ENCODE peak calls at places on chromosomes 16 and 17, in six cellular contexts. R is upper lobe of left lung, G is H1, P is Peyer's patch, X is A549, O is adrenal gland. K is an unnamed sample.
A peak's percentile ranks its signal among the peaks of the same experiment; 100 is the strongest.

GRCh38 chr17:15392326-15392739 is 50.9 kb upstream of the TEKT3 start:
- DNase-seq in R (no peak), G (no peak), P (peak; percentile 58), X (peak; percentile 15), O (no peak), K (no peak)

GRCh38 chr17:17890773-17891759 is 54.3 kb upstream of the SREBF1 start:
- DNase-seq in R (peak; percentile 47), G (no peak), P (peak; percentile 75), X (peak; percentile 88), O (peak; percentile 89), K (no peak)

GRCh38 chr17:44850025-44850424 is 2.3 kb downstream of the HIGD1B start:
- DNase-seq in R (no peak), G (no peak), P (no peak), X (no peak), O (no peak), K (no peak)

GRCh38 chr16:11564046-11564926 is 22.4 kb downstream of the LITAF start:
- DNase-seq in R (no peak), G (no peak), P (no peak), X (no peak), O (no peak), K (no peak)

GRCh38 chr16:27482397-27483082 is 67.2 kb downstream of the GTF3C1 start:
- DNase-seq in R (no peak), G (no peak), P (no peak), X (no peak), O (no peak), K (no peak)

GRCh38 chr17:81869221-81870154 is 1.6 kb downstream of the ARHGDIA start:
- DNase-seq in R (peak; percentile 92), G (peak; percentile 90), P (peak; percentile 66), X (peak; percentile 69), O (no peak), K (no peak)

GRCh38 chr16:27208081-27208692 is 4.9 kb downstream of the KDM8 start:
- DNase-seq in R (no peak), G (no peak), P (no peak), X (no peak), O (no peak), K (no peak)

GRCh38 chr16:82832861-82833260 is 206.1 kb downstream of the CDH13 start:
- DNase-seq in R (no peak), G (no peak), P (no peak), X (no peak), O (no peak), K (no peak)

GRCh38 chr17:33667052-33667509 is 374.0 kb upstream of the ASIC2 start:
- DNase-seq in R (no peak), G (no peak), P (no peak), X (peak; percentile 5), O (no peak), K (no peak)

GRCh38 chr16:65657051-65657450 is 535.2 kb upstream of the CDH11 start:
- DNase-seq in R (no peak), G (no peak), P (no peak), X (no peak), O (no peak), K (no peak)

GRCh38 chr17:34981538-34982241 is 1.4 kb downstream of the LIG3 start:
- DNase-seq in R (no peak), G (no peak), P (no peak), X (no peak), O (no peak), K (no peak)

GRCh38 chr17:17044846-17045561 is 2.7 kb downstream of the MPRIP start:
- DNase-seq in R (no peak), G (no peak), P (peak; percentile 52), X (peak; percentile 71), O (peak; percentile 71), K (no peak)

GRCh38 chr17:75856062-75856681 is 1.0 kb upstream of the WBP2 start:
- DNase-seq in R (no peak), G (no peak), P (no peak), X (peak; percentile 56), O (peak; percentile 67), K (no peak)

GRCh38 chr17:78885956-78886355 is 17.0 kb downstream of the CEP295NL start:
- DNase-seq in R (no peak), G (no peak), P (peak; percentile 55), X (no peak), O (no peak), K (no peak)

GRCh38 chr16:88657371-88657770 is 5.5 kb downstream of the MVD start:
- DNase-seq in R (peak; percentile 76), G (no peak), P (no peak), X (no peak), O (no peak), K (no peak)

GRCh38 chr17:73476890-73477350 is 165.1 kb upstream of the CDC42EP4 start:
- DNase-seq in R (no peak), G (no peak), P (no peak), X (no peak), O (no peak), K (no peak)

GRCh38 chr17:14201595-14201994 is 35.1 kb downstream of the CDRT15 start:
- DNase-seq in R (no peak), G (no peak), P (peak; percentile 76), X (no peak), O (no peak), K (no peak)

GRCh38 chr16:58158137-58158536 is 29.0 kb upstream of the CFAP20 start:
- DNase-seq in R (no peak), G (no peak), P (no peak), X (no peak), O (no peak), K (no peak)

GRCh38 chr17:8922451-8922850 is 43.1 kb downstream of the PIK3R5 start:
- DNase-seq in R (no peak), G (no peak), P (no peak), X (no peak), O (no peak), K (no peak)

GRCh38 chr17:43479948-43480347 is 3.8 kb upstream of the DHX8 start:
- DNase-seq in R (no peak), G (no peak), P (no peak), X (no peak), O (no peak), K (no peak)

GRCh38 chr17:43477832-43478634 is 5.7 kb upstream of the DHX8 start:
- DNase-seq in R (no peak), G (no peak), P (no peak), X (no peak), O (no peak), K (no peak)

GRCh38 chr17:43482103-43483012 is 1.4 kb upstream of the DHX8 start:
- DNase-seq in R (no peak), G (no peak), P (no peak), X (no peak), O (no peak), K (no peak)

DNA sequence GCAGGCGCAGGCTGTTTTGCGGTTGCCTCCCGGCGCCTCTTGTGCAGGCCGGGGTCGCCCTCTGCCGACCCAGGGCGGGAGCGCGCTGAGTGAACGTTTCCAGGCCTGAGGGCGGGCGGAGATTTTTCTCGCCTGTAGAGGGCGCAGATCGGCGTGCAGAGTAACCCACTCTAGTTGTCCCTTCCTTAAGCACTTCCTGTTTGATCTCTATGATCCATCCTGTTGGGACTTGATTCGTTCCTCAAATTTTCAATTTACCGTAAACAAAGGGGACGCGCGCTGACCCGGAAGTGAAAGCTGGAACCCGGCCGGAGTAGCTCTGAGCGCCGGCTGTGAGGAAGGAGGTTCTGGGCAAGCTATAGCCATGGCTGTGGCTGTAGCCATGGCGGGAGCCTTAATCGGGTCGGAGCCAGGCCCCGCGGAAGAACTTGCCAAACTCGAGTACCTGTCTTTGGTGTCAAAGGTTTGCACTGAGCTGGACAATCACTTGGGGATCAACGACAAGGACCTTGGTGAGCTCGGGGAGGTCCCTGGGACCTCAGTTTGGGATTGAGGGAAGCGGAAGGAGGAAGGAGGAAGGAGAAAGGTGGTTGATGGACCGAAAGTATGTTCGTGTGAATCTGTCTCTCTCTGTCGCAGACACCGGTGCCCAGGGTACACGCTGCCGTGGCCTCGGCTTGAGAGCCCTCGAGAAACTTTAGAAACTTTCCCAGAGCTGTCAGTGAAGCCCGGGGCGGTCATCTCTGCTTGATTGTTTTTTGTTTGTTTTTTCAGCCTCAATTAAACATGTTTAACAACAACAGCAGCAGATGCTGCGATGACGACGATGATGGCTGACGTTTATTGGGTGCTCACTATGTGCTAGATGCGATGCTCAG is at the start of gene DHX8:
- DNase-seq in R (peak; percentile 98), G (peak; percentile 99), P (peak; percentile 99), X (peak; percentile 100), O (peak; percentile 99), K (peak; percentile 88)
- TF ChIP-seq POLR2A in R (no peak), G (peak; percentile 94), P (peak; percentile 71), X (peak; percentile 88), O (peak; percentile 76), K (no peak)

DNA sequence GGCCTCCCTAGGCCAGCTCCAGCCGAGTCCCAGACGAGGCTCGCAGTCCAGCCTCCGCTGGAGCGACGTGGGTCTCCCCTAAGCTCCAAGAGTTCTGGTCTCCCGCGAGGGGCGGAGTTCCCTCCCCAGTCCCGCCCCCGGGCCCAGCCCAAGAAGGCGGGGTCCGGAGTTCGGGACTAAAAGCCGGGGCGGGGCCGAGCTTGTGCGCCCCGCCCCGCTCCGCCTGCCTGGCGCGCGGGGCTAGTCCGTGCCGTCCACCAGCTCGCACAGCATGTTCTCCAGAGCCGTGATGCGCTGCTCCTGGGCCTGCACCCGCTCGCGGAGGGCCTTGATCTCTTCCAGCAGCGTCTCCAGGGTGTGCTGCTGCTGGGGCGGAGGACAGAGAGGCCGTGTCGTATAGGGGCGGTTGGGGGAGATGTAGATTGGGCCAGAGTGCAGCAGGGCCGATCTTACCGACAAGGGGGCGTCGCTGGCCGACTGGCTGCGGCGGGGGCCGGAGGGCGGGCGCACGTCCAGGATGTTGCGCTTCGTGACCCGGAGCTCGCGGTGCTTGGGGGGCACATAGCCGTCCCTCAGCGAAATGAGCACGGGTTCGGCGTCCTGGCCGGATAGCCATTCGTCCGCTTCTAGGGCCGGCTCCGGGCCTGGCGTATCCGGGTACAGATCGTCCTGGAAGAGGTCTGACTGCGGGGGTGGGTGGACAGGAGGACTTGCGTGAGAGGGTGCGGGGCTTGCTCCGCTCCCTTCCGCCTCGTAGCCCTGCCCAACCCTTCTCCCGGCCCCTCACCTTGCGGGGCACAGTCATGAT is 7.0 kb downstream of the CORO6 start:
- DNase-seq in R (peak; percentile 97), G (peak; percentile 92), P (peak; percentile 95), X (peak; percentile 73), O (peak; percentile 90), K (no peak)
- TF ChIP-seq POLR2A in R (no peak), G (peak; percentile 33), P (no peak), X (no peak), O (peak; percentile 64), K (peak; percentile 69)

GRCh38 chr17:31323551-31323950 is 2.1 kb upstream of the EVI2A start:
- DNase-seq in R (no peak), G (no peak), P (no peak), X (no peak), O (no peak), K (no peak)

GRCh38 chr17:31321971-31322370 is 549 bp upstream of the EVI2A start:
- DNase-seq in R (no peak), G (no peak), P (no peak), X (no peak), O (no peak), K (no peak)

GRCh38 chr17:31320231-31320630 is 1.2 kb downstream of the EVI2A start:
- DNase-seq in R (no peak), G (no peak), P (no peak), X (no peak), O (no peak), K (no peak)

GRCh38 chr17:31320791-31321190 is 631 bp downstream of the EVI2A start:
- DNase-seq in R (no peak), G (no peak), P (no peak), X (no peak), O (no peak), K (no peak)

GRCh38 chr17:31321481-31321880 is at the start of gene EVI2A:
- DNase-seq in R (no peak), G (no peak), P (peak; percentile 75), X (no peak), O (no peak), K (no peak)
- TF ChIP-seq POLR2A in R (no peak), G (no peak), P (no peak), X (no peak), O (no peak), K (no peak)

GRCh38 chr17:7042507-7043194 is 1.2 kb downstream of the SLC16A11 start:
- DNase-seq in R (peak; percentile 84), G (peak; percentile 75), P (no peak), X (no peak), O (no peak), K (no peak)
- TF ChIP-seq POLR2A in R (no peak), G (peak; percentile 1), P (no peak), X (no peak), O (no peak), K (no peak)